ENCODE peak calls at places on chromosomes 2 and 18, in six cellular contexts. A, N, Y, L, Z and Q are unnamed samples.

GRCh38 chr2:85255813-85256581 is 71.8 kb downstream of the TGOLN2 start:
- DNase-seq in A (no peak), N (no peak), Y (no peak), L (peak; percentile 57), Z (peak; percentile 70), Q (no peak)

GRCh38 chr2:213086566-213086965 is 64.8 kb downstream of the IKZF2 start:
- DNase-seq in A (no peak), N (no peak), Y (no peak), L (peak; percentile 16), Z (no peak), Q (no peak)

GRCh38 chr2:188853307-188853706 is 120.9 kb upstream of the COL3A1 start:
- DNase-seq in A (no peak), N (no peak), Y (no peak), L (peak; percentile 97), Z (no peak), Q (no peak)

GRCh38 chr2:150469706-150470105 is 17.8 kb downstream of the RND3 start:
- DNase-seq in A (no peak), N (no peak), Y (no peak), L (peak; percentile 24), Z (no peak), Q (no peak)

GRCh38 chr2:37552339-37552738 is 119.1 kb downstream of the CDC42EP3 start:
- DNase-seq in A (no peak), N (no peak), Y (no peak), L (no peak), Z (no peak), Q (no peak)

GRCh38 chr2:21552999-21553398 is 429.2 kb downstream of the TDRD15 start:
- DNase-seq in A (no peak), N (no peak), Y (peak; percentile 48), L (peak; percentile 58), Z (no peak), Q (no peak)

GRCh38 chr2:71788601-71789240 is 335.4 kb downstream of the DYSF start:
- DNase-seq in A (no peak), N (no peak), Y (no peak), L (no peak), Z (no peak), Q (no peak)

GRCh38 chr18:36075862-36076587 is 8.7 kb upstream of the RPRD1A start:
- DNase-seq in A (no peak), N (peak; percentile 59), Y (peak; percentile 13), L (peak; percentile 94), Z (no peak), Q (no peak)

GRCh38 chr18:59566507-59566906 is 130.7 kb downstream of the CCBE1 start:
- DNase-seq in A (no peak), N (no peak), Y (no peak), L (peak; percentile 84), Z (no peak), Q (no peak)

GRCh38 chr18:54090856-54091255 is 133.6 kb downstream of the MBD2 start:
- DNase-seq in A (no peak), N (no peak), Y (no peak), L (no peak), Z (no peak), Q (no peak)

GRCh38 chr2:43049836-43050796 is 176.3 kb downstream of the ZFP36L2 start:
- DNase-seq in A (no peak), N (no peak), Y (no peak), L (no peak), Z (no peak), Q (no peak)